ENCODE peak calls at places on chromosomes 11 and 22, in seven cellular contexts. One of them, this sample, is unnamed.

GRCh38 chr11:2582436-2582931 is 117.3 kb downstream of the KCNQ1OT1 start:
- DNase-seq in IMR-90: no peak
- DNase-seq in activated CD8-positive, alpha-beta memory T cell treated with anti-CD3 and anti-CD28 coated beads, Interleukin-2, amount 50 U/mL, for 48 hours: no peak
- DNase-seq in sciatic nerve: peak
- DNase-seq in T-helper 17 cell: no peak
- DNase-seq in activated CD4-positive, alpha-beta T cell treated with anti-CD3 and anti-CD28 coated beads, Interleukin-2, amount 10 ng/mL, durations not matched to agents 7 days and 5 days: no peak
- DNase-seq in non-pigmented ciliary epithelial cell: no peak
- DNase-seq in this sample: no peak

GRCh38 chr11:129225190-129225589 is 33.1 kb upstream of the ARHGAP32 start:
- DNase-seq in activated CD8-positive, alpha-beta memory T cell treated with anti-CD3 and anti-CD28 coated beads, Interleukin-2, amount 50 U/mL, for 48 hours: no peak
- DNase-seq in IMR-90: peak
- DNase-seq in T-helper 17 cell: no peak
- DNase-seq in sciatic nerve: no peak
- DNase-seq in activated CD4-positive, alpha-beta T cell treated with anti-CD3 and anti-CD28 coated beads, Interleukin-2, amount 10 ng/mL, durations not matched to agents 7 days and 5 days: no peak
- DNase-seq in non-pigmented ciliary epithelial cell: peak
- DNase-seq in this sample: peak

GRCh38 chr11:66877585-66877984 is 20.7 kb downstream of the LRFN4 start:
- DNase-seq in non-pigmented ciliary epithelial cell: no peak
- DNase-seq in activated CD4-positive, alpha-beta T cell treated with anti-CD3 and anti-CD28 coated beads, Interleukin-2, amount 10 ng/mL, durations not matched to agents 7 days and 5 days: no peak
- DNase-seq in activated CD8-positive, alpha-beta memory T cell treated with anti-CD3 and anti-CD28 coated beads, Interleukin-2, amount 50 U/mL, for 48 hours: no peak
- DNase-seq in IMR-90: peak
- DNase-seq in sciatic nerve: no peak
- DNase-seq in T-helper 17 cell: no peak
- DNase-seq in this sample: no peak

GRCh38 chr11:59680287-59681154 is 11.7 kb upstream of the PATL1 start:
- DNase-seq in IMR-90: peak
- DNase-seq in sciatic nerve: peak
- DNase-seq in activated CD4-positive, alpha-beta T cell treated with anti-CD3 and anti-CD28 coated beads, Interleukin-2, amount 10 ng/mL, durations not matched to agents 7 days and 5 days: peak
- DNase-seq in T-helper 17 cell: peak
- DNase-seq in activated CD8-positive, alpha-beta memory T cell treated with anti-CD3 and anti-CD28 coated beads, Interleukin-2, amount 50 U/mL, for 48 hours: no peak
- DNase-seq in non-pigmented ciliary epithelial cell: no peak
- DNase-seq in this sample: peak

GRCh38 chr11:62004473-62004872 is 37.0 kb upstream of the FTH1 start:
- DNase-seq in IMR-90: peak
- DNase-seq in non-pigmented ciliary epithelial cell: peak
- DNase-seq in activated CD8-positive, alpha-beta memory T cell treated with anti-CD3 and anti-CD28 coated beads, Interleukin-2, amount 50 U/mL, for 48 hours: no peak
- DNase-seq in sciatic nerve: no peak
- DNase-seq in activated CD4-positive, alpha-beta T cell treated with anti-CD3 and anti-CD28 coated beads, Interleukin-2, amount 10 ng/mL, durations not matched to agents 7 days and 5 days: no peak
- DNase-seq in T-helper 17 cell: no peak
- DNase-seq in this sample: peak

GRCh38 chr11:110217478-110217877 is 78.9 kb downstream of the RDX start:
- DNase-seq in sciatic nerve: no peak
- DNase-seq in activated CD8-positive, alpha-beta memory T cell treated with anti-CD3 and anti-CD28 coated beads, Interleukin-2, amount 50 U/mL, for 48 hours: no peak
- DNase-seq in IMR-90: no peak
- DNase-seq in non-pigmented ciliary epithelial cell: no peak
- DNase-seq in T-helper 17 cell: no peak
- DNase-seq in activated CD4-positive, alpha-beta T cell treated with anti-CD3 and anti-CD28 coated beads, Interleukin-2, amount 10 ng/mL, durations not matched to agents 7 days and 5 days: no peak
- DNase-seq in this sample: no peak

GRCh38 chr22:25165785-25166184 is 33.9 kb upstream of the CRYBB3 start:
- DNase-seq in T-helper 17 cell: no peak
- DNase-seq in activated CD8-positive, alpha-beta memory T cell treated with anti-CD3 and anti-CD28 coated beads, Interleukin-2, amount 50 U/mL, for 48 hours: no peak
- DNase-seq in sciatic nerve: no peak
- DNase-seq in non-pigmented ciliary epithelial cell: no peak
- DNase-seq in IMR-90: no peak
- DNase-seq in activated CD4-positive, alpha-beta T cell treated with anti-CD3 and anti-CD28 coated beads, Interleukin-2, amount 10 ng/mL, durations not matched to agents 7 days and 5 days: no peak
- DNase-seq in this sample: no peak

GRCh38 chr11:69674267-69674885 is 777 bp downstream of the LTO1 start:
- DNase-seq in non-pigmented ciliary epithelial cell: peak
- DNase-seq in activated CD4-positive, alpha-beta T cell treated with anti-CD3 and anti-CD28 coated beads, Interleukin-2, amount 10 ng/mL, durations not matched to agents 7 days and 5 days: peak
- DNase-seq in activated CD8-positive, alpha-beta memory T cell treated with anti-CD3 and anti-CD28 coated beads, Interleukin-2, amount 50 U/mL, for 48 hours: no peak
- DNase-seq in sciatic nerve: peak
- DNase-seq in T-helper 17 cell: no peak
- DNase-seq in IMR-90: peak
- DNase-seq in this sample: peak

GRCh38 chr22:28034760-28035401 is 115.8 kb upstream of the PITPNB start:
- DNase-seq in activated CD8-positive, alpha-beta memory T cell treated with anti-CD3 and anti-CD28 coated beads, Interleukin-2, amount 50 U/mL, for 48 hours: no peak
- DNase-seq in T-helper 17 cell: no peak
- DNase-seq in IMR-90: peak
- DNase-seq in activated CD4-positive, alpha-beta T cell treated with anti-CD3 and anti-CD28 coated beads, Interleukin-2, amount 10 ng/mL, durations not matched to agents 7 days and 5 days: no peak
- DNase-seq in sciatic nerve: peak
- DNase-seq in non-pigmented ciliary epithelial cell: peak
- DNase-seq in this sample: peak

GRCh38 chr11:120657306-120658070 is 145.9 kb downstream of the GRIK4 start:
- DNase-seq in T-helper 17 cell: no peak
- DNase-seq in activated CD8-positive, alpha-beta memory T cell treated with anti-CD3 and anti-CD28 coated beads, Interleukin-2, amount 50 U/mL, for 48 hours: no peak
- DNase-seq in activated CD4-positive, alpha-beta T cell treated with anti-CD3 and anti-CD28 coated beads, Interleukin-2, amount 10 ng/mL, durations not matched to agents 7 days and 5 days: no peak
- DNase-seq in sciatic nerve: no peak
- DNase-seq in non-pigmented ciliary epithelial cell: no peak
- DNase-seq in IMR-90: no peak
- DNase-seq in this sample: no peak